ENCODE peak calls at places on chromosomes 6 and 20, in five cellular contexts. One of them, this sample, is unnamed.
A peak's percentile ranks its signal among the peaks of the same experiment; 100 is the strongest.

GRCh38 chr20:39897058-39897457 is 792.0 kb downstream of the MAFB start:
- DNase-seq in HCT116: no peak
- DNase-seq in GM12878: no peak
- DNase-seq in K562: no peak
- DNase-seq in HepG2: no peak
- DNase-seq in this sample: no peak

GRCh38 chr6:142913036-142913510 is 31.9 kb downstream of the HIVEP2 start:
- DNase-seq in HepG2: no peak
- DNase-seq in K562: no peak
- DNase-seq in GM12878: peak; percentile 92
- DNase-seq in HCT116: no peak
- DNase-seq in this sample: no peak

GRCh38 chr20:10745790-10746189 is 72.0 kb upstream of the JAG1 start:
- DNase-seq in HCT116: no peak
- DNase-seq in GM12878: no peak
- DNase-seq in HepG2: no peak
- DNase-seq in K562: no peak
- DNase-seq in this sample: no peak

GRCh38 chr6:40809627-40810026 is 222.5 kb upstream of the LRFN2 start:
- DNase-seq in GM12878: no peak
- DNase-seq in HepG2: no peak
- DNase-seq in HCT116: no peak
- DNase-seq in K562: no peak
- DNase-seq in this sample: no peak

GRCh38 chr6:167778497-167779122 is 48.1 kb upstream of the AFDN start:
- DNase-seq in HepG2: no peak
- DNase-seq in GM12878: no peak
- DNase-seq in K562: no peak
- DNase-seq in HCT116: no peak
- DNase-seq in this sample: no peak

GRCh38 chr6:44049163-44049988 is 77.9 kb downstream of the MRPL14 start:
- DNase-seq in HCT116: no peak
- DNase-seq in HepG2: no peak
- DNase-seq in K562: no peak
- DNase-seq in GM12878: no peak
- DNase-seq in this sample: no peak

GRCh38 chr6:20906938-20907337 is 372.7 kb downstream of the CDKAL1 start:
- DNase-seq in HCT116: no peak
- DNase-seq in GM12878: no peak
- DNase-seq in HepG2: no peak
- DNase-seq in K562: no peak
- DNase-seq in this sample: no peak

GRCh38 chr20:9974324-9974723 is 60.5 kb upstream of the ANKEF1 start:
- DNase-seq in GM12878: no peak
- DNase-seq in K562: no peak
- DNase-seq in HCT116: no peak
- DNase-seq in HepG2: no peak
- DNase-seq in this sample: no peak

GRCh38 chr6:25774120-25774730 is 19.7 kb downstream of the SLC17A4 start:
- DNase-seq in HepG2: no peak
- DNase-seq in GM12878: no peak
- DNase-seq in K562: no peak
- DNase-seq in HCT116: no peak
- DNase-seq in this sample: no peak

GRCh38 chr20:31593221-31594001 is 11.7 kb upstream of the ID1 start:
- DNase-seq in GM12878: no peak
- DNase-seq in HepG2: peak; percentile 95
- DNase-seq in HCT116: peak; percentile 98
- DNase-seq in K562: peak; percentile 54
- DNase-seq in this sample: no peak

GRCh38 chr6:52253494-52253893 is 9.2 kb upstream of the IL17F start:
- DNase-seq in K562: no peak
- DNase-seq in GM12878: no peak
- DNase-seq in HCT116: no peak
- DNase-seq in HepG2: no peak
- DNase-seq in this sample: no peak

GRCh38 chr6:110053395-110054240 is 75.5 kb downstream of the GPR6 start:
- DNase-seq in HCT116: peak; percentile 40
- DNase-seq in HepG2: peak; percentile 36
- DNase-seq in K562: peak; percentile 41
- DNase-seq in GM12878: no peak
- DNase-seq in this sample: no peak

GRCh38 chr6:163355471-163355991 is 59.0 kb upstream of the QKI start:
- DNase-seq in GM12878: no peak
- DNase-seq in K562: no peak
- DNase-seq in HepG2: peak; percentile 15
- DNase-seq in HCT116: no peak
- DNase-seq in this sample: no peak

GRCh38 chr6:72151742-72152141 is 265.4 kb downstream of the RIMS1 start:
- DNase-seq in HepG2: no peak
- DNase-seq in GM12878: no peak
- DNase-seq in K562: no peak
- DNase-seq in HCT116: no peak
- DNase-seq in this sample: no peak

GRCh38 chr20:5859611-5860010 is 90.7 kb downstream of the TRMT6 start:
- DNase-seq in K562: no peak
- DNase-seq in GM12878: no peak
- DNase-seq in HCT116: no peak
- DNase-seq in HepG2: no peak
- DNase-seq in this sample: no peak

GRCh38 chr6:125748534-125749111 is 809 bp upstream of the HEY2 start:
- DNase-seq in HepG2: peak; percentile 12
- DNase-seq in K562: no peak
- DNase-seq in GM12878: no peak
- DNase-seq in HCT116: no peak
- DNase-seq in this sample: no peak

GRCh38 chr6:14375940-14376339 is 258.4 kb downstream of the CD83 start:
- DNase-seq in HepG2: no peak
- DNase-seq in HCT116: no peak
- DNase-seq in K562: no peak
- DNase-seq in GM12878: no peak
- DNase-seq in this sample: no peak

GRCh38 chr6:114007451-114007953 is 36.6 kb upstream of the HDAC2 start:
- DNase-seq in K562: no peak
- DNase-seq in GM12878: peak; percentile 17
- DNase-seq in HCT116: no peak
- DNase-seq in HepG2: no peak
- DNase-seq in this sample: no peak

GRCh38 chr6:32627831-32628230 is 9.4 kb upstream of the HLA-DQA1 start:
- DNase-seq in K562: no peak
- DNase-seq in HepG2: no peak
- DNase-seq in HCT116: no peak
- DNase-seq in GM12878: peak; percentile 55
- DNase-seq in this sample: no peak

GRCh38 chr6:80923816-80924215 is 817.3 kb downstream of the BCKDHB start:
- DNase-seq in HepG2: no peak
- DNase-seq in HCT116: no peak
- DNase-seq in K562: no peak
- DNase-seq in GM12878: no peak
- DNase-seq in this sample: no peak

GRCh38 chr6:126803769-126804168 is 314.7 kb upstream of the RSPO3 start:
- DNase-seq in HCT116: no peak
- DNase-seq in HepG2: no peak
- DNase-seq in K562: no peak
- DNase-seq in GM12878: no peak
- DNase-seq in this sample: no peak

GRCh38 chr20:57153238-57153905 is 113.1 kb downstream of the BMP7 start:
- DNase-seq in GM12878: no peak
- DNase-seq in K562: peak; percentile 23
- DNase-seq in HepG2: no peak
- DNase-seq in HCT116: no peak
- DNase-seq in this sample: no peak

GRCh38 chr6:29965873-29966601 is 23.7 kb downstream of the HLA-A start:
- DNase-seq in GM12878: peak; percentile 62
- DNase-seq in K562: peak; percentile 65
- DNase-seq in HCT116: peak; percentile 91
- DNase-seq in HepG2: peak; percentile 95
- DNase-seq in this sample: no peak

GRCh38 chr6:30325873-30326445 is 768 bp upstream of the TRIM39 start:
- DNase-seq in HepG2: no peak
- DNase-seq in GM12878: peak; percentile 28
- DNase-seq in HCT116: peak; percentile 59
- DNase-seq in K562: no peak
- DNase-seq in this sample: peak; percentile 34

GRCh38 chr6:8710668-8711431 is 275.5 kb upstream of the SLC35B3 start:
- DNase-seq in HCT116: no peak
- DNase-seq in GM12878: no peak
- DNase-seq in HepG2: no peak
- DNase-seq in K562: no peak
- DNase-seq in this sample: no peak

GRCh38 chr6:15627829-15628228 is 35.0 kb downstream of the DTNBP1 start:
- DNase-seq in HepG2: no peak
- DNase-seq in K562: no peak
- DNase-seq in GM12878: no peak
- DNase-seq in HCT116: no peak
- DNase-seq in this sample: no peak

DNA sequence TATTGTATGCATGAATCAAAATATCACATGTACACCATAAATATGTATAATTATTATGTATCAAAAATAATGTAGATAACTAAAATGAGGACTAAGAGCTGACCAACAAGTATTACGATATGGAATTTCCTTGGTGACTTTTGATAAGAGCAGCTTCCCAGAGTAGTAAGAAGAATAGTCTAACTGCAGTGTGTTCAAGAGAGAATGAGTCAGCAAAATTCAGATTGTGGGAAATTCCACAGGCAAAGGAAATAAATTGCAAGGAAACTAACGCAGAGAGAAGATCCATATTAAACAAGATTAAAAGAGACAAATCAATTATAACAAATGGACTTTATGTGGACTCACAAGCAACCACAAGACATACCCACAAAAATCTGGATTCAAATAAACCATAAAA is 26.4 kb downstream of the FRK start:
- DNase-seq in K562: no peak
- DNase-seq in HepG2: no peak
- DNase-seq in HCT116: no peak
- DNase-seq in GM12878: no peak
- DNase-seq in this sample: no peak
- TF ChIP-seq YY1 in K562: no peak
- TF ChIP-seq YY1 in HepG2: no peak
- TF ChIP-seq YY1 in HCT116: no peak
- TF ChIP-seq YY1 in GM12878: no peak
- TF ChIP-seq YY1 in this sample: no peak

DNA sequence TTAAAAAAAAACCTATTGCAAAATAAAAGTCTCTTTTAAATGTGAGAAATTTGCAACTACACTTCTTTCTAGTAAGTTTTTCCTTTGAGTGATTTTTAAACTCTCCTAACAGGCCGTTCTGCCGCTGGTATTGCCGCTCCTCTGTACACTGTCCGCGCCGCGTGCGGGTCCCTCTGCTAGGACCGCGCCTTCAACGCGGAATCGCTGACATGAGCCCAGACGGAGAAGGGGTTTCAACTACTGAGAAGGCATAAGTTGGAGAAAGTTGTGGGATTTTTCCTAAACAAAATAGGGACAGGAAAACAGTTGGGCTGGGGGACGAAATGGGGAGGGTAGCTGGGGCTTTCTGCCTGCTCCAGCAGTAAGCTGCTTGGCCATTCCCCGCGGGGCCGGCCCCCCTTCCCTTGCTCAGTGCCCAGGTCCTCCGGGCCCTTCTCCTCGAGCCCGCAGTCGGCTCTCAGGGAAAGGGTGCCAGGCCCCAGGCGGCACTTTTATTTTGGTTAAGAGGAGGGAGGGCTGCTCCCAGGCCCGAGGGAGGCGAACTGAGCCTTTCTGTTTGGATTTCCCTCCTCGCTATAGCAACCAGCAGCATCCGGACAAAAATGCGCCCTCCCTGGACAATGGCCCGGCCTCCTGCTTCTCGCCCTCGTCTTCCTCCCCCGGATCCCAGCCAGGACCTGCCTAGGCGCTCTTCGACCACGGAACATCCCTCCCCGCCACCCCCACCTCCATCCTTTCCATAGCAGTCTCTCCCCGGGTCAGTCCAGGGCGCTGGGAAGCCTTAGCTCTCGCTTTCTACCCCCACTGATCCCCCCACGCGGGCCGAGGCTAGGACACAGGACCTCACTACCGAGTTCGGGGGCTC is 6.8 kb upstream of the POU3F2 start:
- DNase-seq in GM12878: no peak
- DNase-seq in K562: no peak
- DNase-seq in HepG2: no peak
- DNase-seq in HCT116: no peak
- DNase-seq in this sample: no peak
- TF ChIP-seq EZH2 in GM12878: no peak
- TF ChIP-seq EZH2 in K562: no peak
- TF ChIP-seq EZH2 in HepG2: peak; percentile 52
- TF ChIP-seq EZH2 in HCT116: no peak
- TF ChIP-seq EZH2 in this sample: peak; percentile 85

GRCh38 chr6:73724389-73724788 is 28.4 kb downstream of the CD109 start:
- DNase-seq in HepG2: no peak
- DNase-seq in K562: no peak
- DNase-seq in GM12878: no peak
- DNase-seq in HCT116: no peak
- DNase-seq in this sample: no peak

GRCh38 chr6:73727114-73727513 is 31.1 kb downstream of the CD109 start:
- DNase-seq in HepG2: no peak
- DNase-seq in GM12878: no peak
- DNase-seq in HCT116: no peak
- DNase-seq in K562: no peak
- DNase-seq in this sample: no peak

GRCh38 chr6:73719041-73719440 is 23.0 kb downstream of the CD109 start:
- DNase-seq in GM12878: no peak
- DNase-seq in K562: no peak
- DNase-seq in HepG2: no peak
- DNase-seq in HCT116: no peak
- DNase-seq in this sample: no peak

GRCh38 chr6:73722318-73723060 is 26.5 kb downstream of the CD109 start:
- DNase-seq in K562: no peak
- DNase-seq in GM12878: peak; percentile 46
- DNase-seq in HepG2: no peak
- DNase-seq in HCT116: no peak
- DNase-seq in this sample: no peak
- TF ChIP-seq YY1 in K562: no peak
- TF ChIP-seq YY1 in GM12878: no peak
- TF ChIP-seq YY1 in HepG2: no peak
- TF ChIP-seq YY1 in HCT116: no peak
- TF ChIP-seq YY1 in this sample: no peak

DNA sequence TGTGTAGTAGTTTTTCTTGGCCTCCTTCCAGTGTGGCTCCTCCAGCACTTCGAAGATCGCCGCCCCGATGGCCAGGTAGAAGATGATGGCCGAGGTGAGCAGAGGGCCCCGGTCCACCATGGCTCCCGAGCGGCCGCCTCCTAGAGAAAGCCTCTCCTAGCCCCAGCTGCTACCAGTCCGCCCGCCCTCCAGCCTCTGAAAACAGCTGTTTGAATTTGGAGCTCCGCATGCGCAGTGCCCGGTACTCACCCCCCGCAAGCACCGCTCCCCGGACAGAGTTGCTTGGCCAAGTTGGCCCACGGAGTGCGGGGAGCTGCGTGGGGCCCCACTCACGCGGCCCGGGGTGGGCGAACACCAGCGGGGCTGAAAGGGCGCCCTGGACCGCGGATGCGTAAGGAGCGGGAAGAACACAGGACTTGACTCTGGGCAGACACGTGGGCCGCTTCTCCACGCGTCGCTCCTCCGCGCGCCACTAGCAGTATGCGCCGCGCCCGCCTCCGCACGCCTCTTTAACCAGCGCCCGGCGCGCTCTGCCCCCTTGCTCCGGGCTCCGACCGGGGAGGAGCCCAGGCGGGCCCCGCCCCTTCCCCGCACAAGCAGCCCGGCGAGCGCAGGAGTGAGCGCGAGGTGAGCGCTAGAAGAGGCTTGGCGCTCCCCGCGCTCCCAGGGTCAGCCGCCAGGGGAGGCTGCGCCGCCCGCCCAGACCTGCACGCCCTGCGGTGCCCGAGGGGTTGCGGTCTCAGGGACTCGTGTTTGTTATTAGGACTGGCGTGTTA is at the start of gene KCNK5:
- DNase-seq in K562: peak; percentile 98
- DNase-seq in HCT116: peak; percentile 73
- DNase-seq in GM12878: no peak
- DNase-seq in HepG2: peak; percentile 13
- DNase-seq in this sample: peak; percentile 80
- TF ChIP-seq EZH2 in K562: no peak
- TF ChIP-seq EZH2 in HCT116: no peak
- TF ChIP-seq EZH2 in GM12878: no peak
- TF ChIP-seq EZH2 in HepG2: no peak
- TF ChIP-seq EZH2 in this sample: no peak

This sample was measured in H1.